ENCODE peak calls at places on chromosomes 2 and 18, in four cellular contexts. N, M, K and U are unnamed samples.

GRCh38 chr18:27378396-27379094 is 193.4 kb upstream of the CHST9 start:
- DNase-seq in M (no peak), K (no peak), N (no peak), U (no peak)

GRCh38 chr2:96565111-96565510 is 28.6 kb downstream of the ARID5A start:
- DNase-seq in K (no peak), M (no peak), N (no peak), U (no peak)

GRCh38 chr2:26540306-26540705 is 62.4 kb upstream of the OTOF start:
- DNase-seq in K (peak), N (peak), M (no peak), U (no peak)

GRCh38 chr2:74764429-74765272 is 69.3 kb upstream of the HK2 start:
- DNase-seq in M (peak), N (no peak), K (no peak), U (peak)

GRCh38 chr2:36584148-36584794 is 13.7 kb downstream of the FEZ2 start:
- DNase-seq in M (no peak), K (no peak), N (no peak), U (no peak)

GRCh38 chr2:61117534-61117933 is 44.5 kb upstream of the C2orf74 start:
- DNase-seq in K (no peak), N (no peak), M (peak), U (peak)

GRCh38 chr2:158822212-158822611 is 27.1 kb downstream of the DAPL1 start:
- DNase-seq in N (no peak), M (no peak), K (no peak), U (no peak)

GRCh38 chr18:33123852-33124251 is 316.7 kb downstream of the CCDC178 start:
- DNase-seq in N (no peak), K (no peak), M (no peak), U (no peak)

GRCh38 chr18:3211236-3211992 is 8.4 kb downstream of the MYOM1 start:
- DNase-seq in M (peak), N (no peak), K (no peak), U (peak)

GRCh38 chr18:48422947-48423378 is 13.8 kb upstream of the ZBTB7C start:
- DNase-seq in M (no peak), N (no peak), K (no peak), U (no peak)

GRCh38 chr18:75100832-75101630 is 107.9 kb downstream of the PTGR3 start:
- DNase-seq in M (no peak), K (no peak), N (peak), U (no peak)

GRCh38 chr2:29855924-29856639 is 65.3 kb downstream of the ALK start:
- DNase-seq in M (no peak), K (no peak), N (no peak), U (no peak)

GRCh38 chr2:69012310-69013122 is 463 bp upstream of the ANTXR1 start:
- DNase-seq in N (peak), K (peak), M (peak), U (no peak)

GRCh38 chr2:37650548-37651101 is 20.8 kb downstream of the CDC42EP3 start:
- DNase-seq in K (no peak), M (no peak), N (no peak), U (no peak)

GRCh38 chr2:239830066-239830717 is 194.9 kb downstream of the NDUFA10 start:
- DNase-seq in K (no peak), N (peak), M (no peak), U (no peak)

GRCh38 chr2:151251012-151251411 is 10.7 kb downstream of the RBM43 start:
- DNase-seq in K (no peak), N (no peak), M (peak), U (peak)

GRCh38 chr2:207704031-207704430 is 7.4 kb upstream of the CCNYL1 start:
- DNase-seq in M (no peak), N (no peak), K (no peak), U (no peak)

GRCh38 chr2:84429328-84429727 is 29.8 kb downstream of the SUCLG1 start:
- DNase-seq in K (no peak), N (no peak), M (no peak), U (no peak)

GRCh38 chr2:69164379-69164778 is 151.4 kb downstream of the ANTXR1 start:
- DNase-seq in N (no peak), M (peak), K (peak), U (peak)

GRCh38 chr2:218798767-218799504 is 17.0 kb downstream of the CYP27A1 start:
- DNase-seq in M (peak), N (peak), K (no peak), U (peak)

GRCh38 chr2:120963997-120964396 is 228.3 kb downstream of the GLI2 start:
- DNase-seq in K (no peak), M (peak), N (no peak), U (no peak)

GRCh38 chr2:157443795-157444642 is at the start of gene CYTIP:
- DNase-seq in N (no peak), M (no peak), K (no peak), U (no peak)

GRCh38 chr18:36402765-36403396 is 105.4 kb downstream of the FHOD3 start:
- DNase-seq in K (peak), N (peak), M (peak), U (no peak)

GRCh38 chr2:223037433-223037800 is 14.6 kb upstream of the KCNE4 start:
- DNase-seq in M (no peak), K (no peak), N (no peak), U (no peak)

GRCh38 chr2:32522770-32523169 is 105.1 kb upstream of the TTC27 start:
- DNase-seq in M (peak), K (no peak), N (no peak), U (no peak)

GRCh38 chr2:156405586-156405985 is 30.6 kb upstream of the GPD2 start:
- DNase-seq in M (peak), K (no peak), N (no peak), U (peak)

GRCh38 chr2:149490296-149490695 is 97.3 kb downstream of the MMADHC start:
- DNase-seq in M (no peak), K (no peak), N (no peak), U (peak)
- TF ChIP-seq CTCF in M (no peak), K (no peak), N (no peak), U (peak)

DNA sequence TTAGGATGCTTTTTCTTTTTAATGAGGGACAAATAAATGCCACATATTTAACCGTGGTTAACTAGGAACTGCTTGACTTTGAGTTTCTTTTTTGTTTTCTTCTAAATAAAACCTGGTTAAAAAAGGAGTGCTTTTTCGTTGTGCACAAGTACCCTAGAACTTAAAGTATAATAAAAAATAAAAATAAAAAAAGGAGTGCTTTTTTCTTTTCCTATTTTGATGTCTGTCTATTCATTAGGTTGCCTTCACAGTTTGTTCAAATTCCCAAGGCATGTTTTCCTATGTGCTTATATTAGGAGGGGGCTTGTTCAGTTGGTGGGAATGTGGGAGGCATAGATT is 4.4 kb downstream of the FOSL2 start:
- DNase-seq in K (no peak), N (no peak), M (no peak), U (no peak)
- H3K4me3 ChIP-seq in K (no peak), N (no peak), M (peak), U (peak)

DNA sequence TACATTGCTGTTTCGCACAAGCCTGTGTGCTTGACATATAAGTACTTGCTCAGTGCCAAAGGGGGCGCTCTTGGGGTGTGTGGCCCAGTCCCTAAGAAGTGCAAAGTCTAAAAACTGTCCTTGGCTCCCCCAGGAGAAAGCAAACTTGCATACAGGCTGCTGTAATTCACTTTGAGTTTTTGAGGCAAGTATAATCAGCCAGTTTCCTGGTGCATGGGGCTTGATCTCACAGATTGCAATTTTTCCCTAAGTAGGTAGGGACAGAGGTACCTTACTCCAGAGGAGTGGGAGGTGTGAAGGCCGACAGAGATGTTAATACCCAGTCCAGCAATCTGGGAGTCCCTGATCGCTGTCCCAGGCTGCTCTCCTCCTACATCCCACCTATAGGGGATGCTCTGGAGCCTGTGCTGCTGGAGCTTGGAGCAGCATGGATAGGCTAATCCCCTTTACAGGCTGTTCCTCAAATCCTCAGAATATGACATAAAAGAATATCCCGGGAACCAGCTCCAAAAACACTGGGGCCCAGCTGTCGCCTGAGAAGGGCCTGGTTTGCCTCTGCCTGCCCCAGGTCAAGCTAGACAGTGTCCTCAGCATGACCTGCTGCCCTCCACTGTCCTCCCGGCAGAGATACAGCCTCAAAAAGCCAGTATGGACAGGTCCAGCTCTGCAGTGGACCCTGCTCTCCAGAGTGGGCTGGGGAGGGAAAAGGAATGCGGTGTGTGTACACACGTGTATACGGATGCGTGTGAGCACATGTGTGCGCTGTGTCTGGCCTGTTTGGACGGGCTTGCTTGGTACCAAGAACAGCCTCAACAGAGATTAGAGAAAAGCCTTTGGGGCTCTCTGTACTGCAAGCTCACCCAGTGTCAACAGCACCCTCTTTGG is 136.6 kb upstream of the HAAO start:
- DNase-seq in N (no peak), K (peak), M (peak), U (peak)
- TF ChIP-seq CTCF in N (no peak), K (peak), M (peak), U (peak)

DNA sequence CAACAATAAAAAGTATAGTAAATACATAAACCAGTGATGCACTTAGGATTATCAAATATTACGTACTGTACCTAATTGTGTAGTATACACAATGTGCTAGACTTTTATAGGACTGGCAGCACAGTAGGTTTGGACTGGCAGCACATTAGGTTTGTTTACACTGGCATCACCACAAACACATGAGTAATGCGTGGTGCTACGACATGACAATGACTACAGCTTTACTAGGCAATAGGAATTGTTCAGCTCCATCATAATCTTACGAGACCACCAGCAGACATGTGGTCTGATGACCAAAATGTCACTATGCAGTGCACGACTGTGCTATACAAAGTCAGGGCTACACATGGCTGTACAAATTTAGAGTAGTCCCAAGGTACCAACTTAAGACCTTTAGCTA is 2.3 kb downstream of the MBOAT2 start:
- DNase-seq in N (no peak), M (peak), K (no peak), U (peak)
- H3K4me3 ChIP-seq in N (no peak), M (no peak), K (no peak), U (no peak)

GRCh38 chr2:88627055-88627855 is at the start of gene EIF2AK3:
- DNase-seq in M (peak), N (peak), K (peak), U (peak)
- TF ChIP-seq CTCF in M (peak), N (peak), K (no peak), U (no peak)

DNA sequence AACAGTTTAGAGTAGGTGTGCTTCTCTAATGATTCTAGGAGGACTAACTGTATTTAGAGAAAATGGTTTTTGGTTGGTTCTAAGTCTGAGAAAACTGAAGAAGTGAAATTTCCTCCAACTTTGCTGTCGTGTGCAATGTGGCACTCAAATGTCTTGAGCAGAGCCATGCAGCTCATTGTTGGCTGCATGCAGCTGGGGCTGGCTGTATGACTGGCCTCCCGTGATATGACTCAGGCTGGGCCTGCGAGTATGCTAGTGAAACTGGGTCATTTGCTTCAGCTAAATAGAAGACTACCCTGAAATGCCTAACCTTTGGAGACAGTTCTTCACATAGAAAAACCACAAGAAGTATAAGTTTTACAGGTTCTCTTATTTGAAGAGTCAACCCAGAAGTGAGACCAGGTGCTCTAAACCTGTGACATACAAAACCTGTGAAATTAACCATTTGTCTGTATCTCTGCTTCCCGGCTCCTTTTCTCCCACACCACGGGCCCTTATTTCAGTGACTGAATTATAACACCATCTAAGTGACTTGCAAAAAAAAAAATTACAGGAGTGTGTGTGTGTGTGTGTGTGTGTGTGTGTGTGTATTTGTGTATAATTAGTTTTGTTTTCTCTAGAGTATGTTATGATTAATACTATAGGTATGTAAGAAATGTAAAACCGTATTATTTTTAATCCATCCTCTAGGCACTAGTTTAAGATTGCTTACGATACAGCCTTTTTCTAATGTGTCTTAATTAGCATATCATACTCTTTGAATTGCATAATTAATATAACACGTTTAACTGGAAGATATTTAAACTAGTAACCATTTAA is 15.9 kb downstream of the POLI start:
- DNase-seq in N (no peak), M (peak), K (no peak), U (peak)
- H3K4me3 ChIP-seq in N (no peak), M (no peak), K (no peak), U (no peak)

DNA sequence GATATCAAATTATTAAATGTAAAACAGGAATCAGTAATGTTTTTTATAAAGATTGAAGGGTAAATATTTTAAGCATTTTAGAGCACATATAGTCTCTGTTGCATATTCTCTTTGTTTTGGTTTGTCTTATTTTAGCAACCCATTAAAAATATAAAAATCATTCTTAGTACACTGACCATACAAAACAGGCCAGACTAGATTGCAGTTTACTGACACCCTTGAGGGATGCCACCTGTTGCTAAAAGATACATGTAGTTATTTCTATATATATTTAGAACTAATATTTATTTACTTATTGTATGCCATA is 44.7 kb upstream of the SULT1C3 start:
- DNase-seq in N (no peak), M (no peak), K (no peak), U (no peak)
- TF ChIP-seq CTCF in N (no peak), M (no peak), K (no peak), U (no peak)

GRCh38 chr2:168490916-168491605 is 35.0 kb downstream of the CERS6 start:
- DNase-seq in N (no peak), M (no peak), K (no peak), U (no peak)
- H3K4me3 ChIP-seq in N (no peak), M (no peak), K (no peak), U (no peak)

GRCh38 chr18:56691530-56691929 is 40.4 kb downstream of the WDR7 start:
- DNase-seq in N (no peak), M (no peak), K (no peak), U (no peak)
- TF ChIP-seq CTCF in N (no peak), M (no peak), K (no peak), U (no peak)

GRCh38 chr2:197311521-197312033 is 997 bp upstream of the ANKRD44 start:
- DNase-seq in M (no peak), N (no peak), K (no peak), U (no peak)

GRCh38 chr2:197309369-197310231 is 980 bp downstream of the ANKRD44 start:
- DNase-seq in N (peak), K (peak), M (no peak), U (no peak)

GRCh38 chr2:197312186-197312585 is 1.6 kb upstream of the ANKRD44 start:
- DNase-seq in N (no peak), K (no peak), M (no peak), U (peak)

GRCh38 chr2:197310271-197310939 is at the start of gene ANKRD44:
- DNase-seq in K (peak), N (peak), M (peak), U (peak)

GRCh38 chr2:197310940-197311485 is 433 bp upstream of the ANKRD44 start:
- DNase-seq in K (no peak), N (peak), M (no peak), U (no peak)
- H3K4me3 ChIP-seq in K (peak), N (peak), M (peak), U (peak)